ENCODE peak calls at places on chromosomes 6 and 20, in four cellular contexts. One of them, this sample, is unnamed.
A peak's percentile ranks its signal among the peaks of the same experiment; 100 is the strongest.

GRCh38 chr6:43851204-43851855 is 81.3 kb downstream of the VEGFA start:
- DNase-seq in H1: no peak
- DNase-seq in GM12878: no peak
- DNase-seq in HepG2: peak; percentile 36
- DNase-seq in this sample: no peak

GRCh38 chr6:69696273-69696672 is 100.5 kb downstream of the LMBRD1 start:
- DNase-seq in GM12878: no peak
- DNase-seq in H1: no peak
- DNase-seq in HepG2: no peak
- DNase-seq in this sample: no peak

GRCh38 chr6:25419879-25420278 is 140.7 kb downstream of the CARMIL1 start:
- DNase-seq in GM12878: no peak
- DNase-seq in H1: no peak
- DNase-seq in HepG2: no peak
- DNase-seq in this sample: no peak

GRCh38 chr20:2132461-2132901 is 30.9 kb downstream of the STK35 start:
- DNase-seq in H1: no peak
- DNase-seq in HepG2: no peak
- DNase-seq in GM12878: no peak
- DNase-seq in this sample: no peak

GRCh38 chr20:58557713-58558335 is 42.6 kb upstream of the APCDD1L start:
- DNase-seq in H1: no peak
- DNase-seq in GM12878: no peak
- DNase-seq in HepG2: no peak
- DNase-seq in this sample: no peak

GRCh38 chr6:142746524-142746923 is 198.5 kb downstream of the HIVEP2 start:
- DNase-seq in GM12878: no peak
- DNase-seq in H1: no peak
- DNase-seq in HepG2: peak; percentile 56
- DNase-seq in this sample: peak; percentile 7

GRCh38 chr20:41395669-41396664 is 29.3 kb upstream of the EMILIN3 start:
- DNase-seq in HepG2: peak; percentile 76
- DNase-seq in GM12878: no peak
- DNase-seq in H1: no peak
- DNase-seq in this sample: no peak

GRCh38 chr6:169363590-169363989 is 109.9 kb upstream of the THBS2 start:
- DNase-seq in H1: no peak
- DNase-seq in HepG2: no peak
- DNase-seq in GM12878: no peak
- DNase-seq in this sample: no peak

GRCh38 chr20:6680441-6680840 is 87.0 kb upstream of the BMP2 start:
- DNase-seq in HepG2: no peak
- DNase-seq in GM12878: no peak
- DNase-seq in H1: no peak
- DNase-seq in this sample: no peak

GRCh38 chr6:13673825-13674444 is 37.7 kb downstream of the RANBP9 start:
- DNase-seq in GM12878: no peak
- DNase-seq in H1: no peak
- DNase-seq in HepG2: no peak
- DNase-seq in this sample: no peak
- H3K4me2 ChIP-seq in GM12878: no peak overlapping the region
- H3K4me2 ChIP-seq in H1: no peak overlapping the region
- H3K4me2 ChIP-seq in HepG2: no peak overlapping the region
- H3K4me2 ChIP-seq in this sample: no peak overlapping the region

DNA sequence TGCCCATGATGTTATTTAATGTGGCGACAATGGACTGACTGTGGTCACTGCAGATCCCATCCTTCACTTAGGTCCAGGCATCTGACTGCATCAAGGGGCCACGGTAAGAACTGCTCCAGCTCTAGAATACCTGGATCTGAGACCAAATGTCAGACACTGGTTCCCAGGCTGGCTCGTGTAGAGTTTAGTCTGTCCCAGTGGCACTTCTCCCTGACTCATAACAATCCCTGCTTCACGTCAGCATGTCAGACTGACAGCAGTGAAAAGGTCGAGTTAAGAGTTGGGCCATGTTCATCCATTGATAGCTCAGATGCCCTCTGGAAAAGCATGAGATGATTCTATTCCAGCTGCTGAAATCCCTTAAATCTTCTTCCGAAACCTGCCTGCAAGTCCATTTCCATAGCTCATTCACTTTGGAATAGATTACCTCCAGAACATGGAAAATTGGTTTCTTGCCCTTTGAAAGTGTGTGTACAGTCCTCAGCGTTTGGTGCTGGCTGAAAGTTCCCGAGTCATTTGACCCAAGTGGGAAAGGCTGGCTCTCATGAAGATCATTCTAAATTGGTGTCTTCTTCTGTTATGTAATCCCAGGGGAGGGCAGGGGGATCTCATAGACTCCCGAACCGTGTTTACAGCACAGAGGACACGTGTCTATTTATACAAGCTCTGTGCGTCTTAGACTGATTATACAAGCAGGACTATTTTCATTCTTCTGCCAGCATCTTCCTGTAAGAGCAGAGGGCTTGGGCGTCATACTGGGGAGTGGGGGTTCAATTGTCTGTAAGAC is 160.8 kb downstream of the ZDHHC14 start:
- DNase-seq in GM12878: no peak
- DNase-seq in HepG2: no peak
- DNase-seq in H1: no peak
- DNase-seq in this sample: no peak
- TF ChIP-seq CTCF in GM12878: no peak
- TF ChIP-seq CTCF in HepG2: no peak
- TF ChIP-seq CTCF in H1: no peak
- TF ChIP-seq CTCF in this sample: no peak

GRCh38 chr6:32167761-32168262 is 3.4 kb downstream of the EGFL8 start:
- DNase-seq in HepG2: no peak
- DNase-seq in GM12878: no peak
- DNase-seq in H1: no peak
- DNase-seq in this sample: no peak
- TF ChIP-seq EP300 in HepG2: no peak
- TF ChIP-seq EP300 in GM12878: no peak
- TF ChIP-seq EP300 in H1: no peak
- TF ChIP-seq EP300 in this sample: no peak

GRCh38 chr6:133923938-133924593 is 29.0 kb upstream of the TBPL1 start:
- DNase-seq in GM12878: peak; percentile 33
- DNase-seq in H1: no peak
- DNase-seq in HepG2: peak; percentile 81
- DNase-seq in this sample: peak; percentile 58

GRCh38 chr6:133918208-133918930 is 29.5 kb downstream of the TCF21 start:
- DNase-seq in GM12878: no peak
- DNase-seq in H1: no peak
- DNase-seq in HepG2: no peak
- DNase-seq in this sample: no peak

GRCh38 chr6:133919362-133919761 is 30.4 kb downstream of the TCF21 start:
- DNase-seq in H1: no peak
- DNase-seq in HepG2: no peak
- DNase-seq in GM12878: no peak
- DNase-seq in this sample: no peak

GRCh38 chr6:133917781-133918180 is 28.9 kb downstream of the TCF21 start:
- DNase-seq in GM12878: no peak
- DNase-seq in HepG2: no peak
- DNase-seq in H1: no peak
- DNase-seq in this sample: no peak

GRCh38 chr6:133921249-133921859 is 31.7 kb upstream of the TBPL1 start:
- DNase-seq in HepG2: peak; percentile 73
- DNase-seq in H1: peak; percentile 41
- DNase-seq in GM12878: no peak
- DNase-seq in this sample: peak; percentile 78
- H3K4me2 ChIP-seq in HepG2: no peak overlapping the region
- H3K4me2 ChIP-seq in H1: no peak overlapping the region
- H3K4me2 ChIP-seq in GM12878: no peak overlapping the region
- H3K4me2 ChIP-seq in this sample: peak overlapping the region; percentile 56

GRCh38 chr20:57379263-57379647 is 11.9 kb upstream of the RBM38 start:
- DNase-seq in H1: no peak
- DNase-seq in HepG2: no peak
- DNase-seq in GM12878: no peak
- DNase-seq in this sample: no peak

GRCh38 chr20:57382516-57382915 is 8.7 kb upstream of the RBM38 start:
- DNase-seq in H1: no peak
- DNase-seq in HepG2: no peak
- DNase-seq in GM12878: no peak
- DNase-seq in this sample: no peak

GRCh38 chr20:57380081-57380750 is 11.0 kb upstream of the RBM38 start:
- DNase-seq in GM12878: no peak
- DNase-seq in H1: no peak
- DNase-seq in HepG2: no peak
- DNase-seq in this sample: no peak

GRCh38 chr20:57383447-57384347 is 7.5 kb upstream of the RBM38 start:
- DNase-seq in GM12878: no peak
- DNase-seq in H1: no peak
- DNase-seq in HepG2: no peak
- DNase-seq in this sample: no peak

GRCh38 chr20:57381596-57382503 is 9.3 kb upstream of the RBM38 start:
- DNase-seq in H1: no peak
- DNase-seq in HepG2: peak; percentile 71
- DNase-seq in GM12878: no peak
- DNase-seq in this sample: peak; percentile 89
- TF ChIP-seq CTCF in H1: peak; percentile 87
- TF ChIP-seq CTCF in HepG2: peak; percentile 98
- TF ChIP-seq CTCF in GM12878: peak; percentile 91
- TF ChIP-seq CTCF in this sample: peak; percentile 88

DNA sequence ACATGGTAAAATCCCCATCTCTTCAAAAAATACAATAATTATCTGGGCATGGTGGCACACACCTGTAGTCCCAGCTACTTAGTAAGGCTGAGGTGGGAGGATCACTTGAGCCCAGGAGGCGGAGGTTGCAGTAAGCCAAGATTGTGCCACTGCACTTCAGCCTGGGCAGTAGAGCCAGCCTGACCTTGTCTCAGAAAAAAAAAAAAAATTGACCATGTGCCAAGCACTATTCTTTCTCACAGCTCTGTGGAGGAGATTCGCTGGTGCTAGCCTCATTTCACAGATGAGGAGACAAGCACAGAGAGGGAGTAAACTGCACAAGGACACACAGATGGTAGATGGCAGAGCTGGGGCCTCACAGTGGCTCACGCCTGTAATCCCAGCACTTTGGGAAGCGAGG is 131.8 kb upstream of the JARID2 start:
- DNase-seq in HepG2: no peak
- DNase-seq in H1: no peak
- DNase-seq in GM12878: no peak
- DNase-seq in this sample: no peak
- TF ChIP-seq EP300 in HepG2: no peak
- TF ChIP-seq EP300 in H1: no peak
- TF ChIP-seq EP300 in GM12878: no peak
- TF ChIP-seq EP300 in this sample: no peak

GRCh38 chr6:16690244-16691142 is 70.8 kb downstream of the ATXN1 start:
- DNase-seq in GM12878: no peak
- DNase-seq in H1: no peak
- DNase-seq in HepG2: peak; percentile 72
- DNase-seq in this sample: peak; percentile 74

GRCh38 chr6:16684896-16685554 is 76.2 kb downstream of the ATXN1 start:
- DNase-seq in GM12878: peak; percentile 56
- DNase-seq in HepG2: no peak
- DNase-seq in H1: no peak
- DNase-seq in this sample: peak; percentile 55

GRCh38 chr6:16691328-16691727 is 69.9 kb downstream of the ATXN1 start:
- DNase-seq in H1: no peak
- DNase-seq in HepG2: no peak
- DNase-seq in GM12878: no peak
- DNase-seq in this sample: no peak

GRCh38 chr6:16687045-16687444 is 74.2 kb downstream of the ATXN1 start:
- DNase-seq in GM12878: no peak
- DNase-seq in HepG2: no peak
- DNase-seq in H1: no peak
- DNase-seq in this sample: no peak

GRCh38 chr6:16688984-16689636 is 72.2 kb downstream of the ATXN1 start:
- DNase-seq in H1: no peak
- DNase-seq in GM12878: no peak
- DNase-seq in HepG2: no peak
- DNase-seq in this sample: peak; percentile 68
- H3K4me2 ChIP-seq in H1: no peak overlapping the region
- H3K4me2 ChIP-seq in GM12878: no peak overlapping the region
- H3K4me2 ChIP-seq in HepG2: no peak overlapping the region
- H3K4me2 ChIP-seq in this sample: peak overlapping the region; percentile 63

GRCh38 chr6:35486005-35486925 is 10.6 kb downstream of the TEAD3 start:
- DNase-seq in H1: no peak
- DNase-seq in HepG2: no peak
- DNase-seq in GM12878: no peak
- DNase-seq in this sample: no peak
- TF ChIP-seq CTCF in H1: no peak
- TF ChIP-seq CTCF in HepG2: no peak
- TF ChIP-seq CTCF in GM12878: no peak
- TF ChIP-seq CTCF in this sample: no peak